ENCODE peak calls at places on chromosomes 3 and 15, in ten cellular contexts. L is prostate gland, Q is ovary, D is SK-N-SH, M is transverse colon, T is body of pancreas, S is PC-3, R is Peyer's patch, N is upper lobe of right lung, Y is left ventricle myocardium inferior. G is an unnamed sample.

GRCh38 chr3:10088256-10088655 is 19.8 kb downstream of the FANCD2OS start:
- DNase-seq in Y (no peak), Q (no peak), R (no peak), S (peak; percentile 65), L (no peak), N (no peak), T (no peak), D (no peak), M (no peak), G (no peak)

GRCh38 chr15:98120561-98120960 is 160.1 kb downstream of the ARRDC4 start:
- DNase-seq in L (no peak), R (no peak), S (no peak), Y (no peak), Q (no peak), N (no peak), D (no peak), T (no peak), M (no peak), G (no peak)

GRCh38 chr3:52120576-52121458 is 33.4 kb downstream of the POC1A start:
- DNase-seq in N (no peak), Y (no peak), L (no peak), S (no peak), R (no peak), T (no peak), D (no peak), M (no peak), Q (no peak), G (no peak)

GRCh38 chr3:151770941-151771340 is 37.2 kb downstream of the AADACL2 start:
- DNase-seq in Q (peak; percentile 35), R (peak; percentile 52), S (peak; percentile 21), Y (peak; percentile 73), L (no peak), T (peak; percentile 91), N (peak; percentile 78), D (no peak), M (peak; percentile 40), G (peak; percentile 74)

GRCh38 chr3:124639406-124640237 is 90.6 kb upstream of the UMPS start:
- DNase-seq in T (no peak), N (no peak), Q (no peak), R (no peak), Y (no peak), D (no peak), M (no peak), S (no peak), L (no peak), G (no peak)

GRCh38 chr15:36506733-36507356 is 72.6 kb upstream of the CDIN1 start:
- DNase-seq in Q (no peak), D (no peak), S (no peak), T (no peak), L (no peak), N (no peak), Y (no peak), R (no peak), M (no peak), G (no peak)

GRCh38 chr3:56761887-56762605 is 39.7 kb downstream of the ARHGEF3 start:
- DNase-seq in D (peak; percentile 49), S (no peak), T (no peak), Y (no peak), L (no peak), Q (no peak), M (no peak), R (no peak), N (no peak), G (no peak)

GRCh38 chr3:129121016-129121791 is 400 bp downstream of the RAB43 start:
- DNase-seq in S (no peak), M (peak; percentile 19), R (peak; percentile 52), D (peak; percentile 61), Y (no peak), L (no peak), T (peak; percentile 17), Q (peak; percentile 71), N (no peak), G (no peak)

GRCh38 chr3:117563063-117563462 is 853.5 kb downstream of the TUSC7 start:
- DNase-seq in Q (no peak), M (no peak), T (no peak), N (no peak), D (no peak), L (no peak), Y (no peak), R (no peak), S (no peak), G (no peak)

GRCh38 chr3:186742618-186743335 is 25.6 kb downstream of the KNG1 start:
- DNase-seq in S (peak; percentile 30), D (no peak), R (no peak), T (no peak), Q (no peak), N (no peak), Y (no peak), L (no peak), M (no peak), G (no peak)

GRCh38 chr3:189766416-189766815 is 135.2 kb downstream of the TP63 start:
- DNase-seq in Y (no peak), D (no peak), T (no peak), S (peak; percentile 76), N (no peak), M (no peak), Q (no peak), L (peak; percentile 49), R (no peak), G (no peak)

GRCh38 chr15:72859023-72859756 is 75.6 kb upstream of the ADPGK start:
- DNase-seq in S (no peak), Q (no peak), M (peak; percentile 28), N (no peak), D (no peak), Y (no peak), L (no peak), R (no peak), T (no peak), G (no peak)

GRCh38 chr3:53672987-53673386 is 173.2 kb downstream of the CHDH start:
- DNase-seq in T (no peak), L (no peak), D (no peak), Q (no peak), N (no peak), Y (no peak), S (no peak), R (no peak), M (no peak), G (no peak)

GRCh38 chr15:79682851-79683288 is 213.9 kb downstream of the MTHFS start:
- DNase-seq in L (no peak), M (no peak), S (peak; percentile 65), T (no peak), D (no peak), Q (no peak), R (no peak), Y (no peak), N (no peak), G (no peak)

GRCh38 chr15:68447209-68447608 is 15.2 kb upstream of the ITGA11 start:
- DNase-seq in Q (no peak), S (peak; percentile 33), M (no peak), N (no peak), R (no peak), T (no peak), Y (no peak), L (no peak), D (no peak), G (no peak)

GRCh38 chr15:70427531-70428120 is 329.9 kb upstream of the TLE3 start:
- DNase-seq in Q (no peak), S (peak; percentile 91), N (no peak), R (no peak), M (no peak), D (no peak), T (no peak), L (no peak), Y (no peak), G (no peak)

GRCh38 chr15:70427120-70427519 is 329.4 kb upstream of the TLE3 start:
- DNase-seq in D (no peak), Q (no peak), Y (no peak), T (no peak), L (no peak), N (no peak), M (no peak), S (peak; percentile 37), R (no peak), G (no peak)

GRCh38 chr15:70430029-70430428 is 332.3 kb upstream of the TLE3 start:
- DNase-seq in N (no peak), Q (no peak), D (no peak), T (no peak), S (peak; percentile 56), Y (no peak), M (no peak), L (no peak), R (no peak), G (no peak)

GRCh38 chr15:70429323-70429722 is 331.6 kb upstream of the TLE3 start:
- DNase-seq in S (no peak), N (no peak), Q (no peak), Y (no peak), M (no peak), T (no peak), R (no peak), L (no peak), D (no peak), G (peak; percentile 24)

GRCh38 chr15:70428211-70428822 is 330.6 kb upstream of the TLE3 start:
- DNase-seq in M (no peak), Y (no peak), N (no peak), R (no peak), Q (no peak), L (no peak), T (no peak), D (no peak), S (no peak), G (no peak)
- H3K4me1 ChIP-seq in M (no peaks in the 10 kb centered on the region), Y (no peaks in the 10 kb centered on the region), N (no peaks in the 10 kb centered on the region), R (no peaks in the 10 kb centered on the region), Q (peaks cover 3% of the 10 kb centered on the region), L (no peaks in the 10 kb centered on the region), T (no peaks in the 10 kb centered on the region), D (peaks cover 23% of the 10 kb centered on the region), S (peaks cover 31% of the 10 kb centered on the region), G (no peaks in the 10 kb centered on the region)

GRCh38 chr3:58037141-58037910 is 29.1 kb downstream of the FLNB start:
- DNase-seq in Q (no peak), M (no peak), L (no peak), D (no peak), Y (no peak), T (no peak), N (no peak), R (no peak), S (no peak), G (no peak)
- TF ChIP-seq CTCF in Q (no peak), M (no peak), L (no peak), D (no peak), Y (no peak), T (no peak), N (no peak), R (no peak), S (no peak), G (no peak)

GRCh38 chr3:99236576-99236975 is 335.1 kb upstream of the DCBLD2 start:
- DNase-seq in N (no peak), D (no peak), T (no peak), R (no peak), M (no peak), S (no peak), L (no peak), Q (no peak), Y (no peak), G (no peak)
- H3K9me3 ChIP-seq in N (no peaks in the 10 kb centered on the region), D (no peaks in the 10 kb centered on the region), T (no peaks in the 10 kb centered on the region), R (no peaks in the 10 kb centered on the region), M (no peaks in the 10 kb centered on the region), S (no peaks in the 10 kb centered on the region), L (no peaks in the 10 kb centered on the region), Q (no peaks in the 10 kb centered on the region), Y (no peaks in the 10 kb centered on the region), G (no peaks in the 10 kb centered on the region)

DNA sequence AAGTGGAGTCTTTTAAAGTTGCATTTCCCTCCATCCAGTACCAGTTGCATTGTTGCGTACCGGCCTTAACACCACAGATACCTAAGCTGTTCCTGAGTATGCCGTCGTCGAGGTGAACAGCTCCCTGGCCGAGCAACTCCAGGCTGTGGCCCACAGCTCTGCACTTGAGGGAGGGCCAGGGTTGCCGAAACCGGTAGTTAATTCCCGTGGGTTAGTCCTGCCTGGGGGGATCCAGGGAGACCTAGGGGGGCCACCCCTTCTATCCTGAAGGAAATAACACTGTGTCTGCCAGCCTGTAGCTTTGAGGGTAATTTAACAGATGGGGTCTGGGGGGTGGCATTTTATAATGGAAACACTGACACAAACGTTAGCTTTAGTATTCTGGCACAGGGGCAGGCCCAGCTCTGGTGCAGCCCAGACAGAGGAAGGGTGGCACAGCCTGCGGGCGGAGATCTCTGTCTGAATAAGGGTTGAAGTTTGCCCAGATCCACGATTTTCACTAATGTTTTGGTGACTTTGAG is 60.8 kb downstream of the RGMA start:
- DNase-seq in M (no peak), L (no peak), Y (no peak), T (no peak), Q (no peak), N (no peak), S (no peak), D (no peak), R (peak; percentile 44), G (peak; percentile 76)
- H3K4me1 ChIP-seq in M (peaks cover 48% of the 10 kb centered on the region), L (peaks cover 31% of the 10 kb centered on the region), Y (peaks cover 74% of the 10 kb centered on the region), T (peaks cover 34% of the 10 kb centered on the region), Q (peaks cover 18% of the 10 kb centered on the region), N (peaks cover 50% of the 10 kb centered on the region), S (no peaks in the 10 kb centered on the region), D (peaks cover 20% of the 10 kb centered on the region), R (no peaks in the 10 kb centered on the region), G (peaks cover 49% of the 10 kb centered on the region)